ENCODE peak calls at places on chromosomes 11 and 22, in four cellular contexts. W, D, U and V are unnamed samples. For H3K4me1, the result is how much of the 10 kb centered on the place peaks cover.

GRCh38 chr22:25903294-25903693 is 161.3 kb downstream of the MYO18B start:
- DNase-seq in W (no peak), D (no peak), U (peak), V (peak)

GRCh38 chr11:43772733-43773132 is 92.2 kb downstream of the HSD17B12 start:
- DNase-seq in W (no peak), D (no peak), U (no peak), V (no peak)

GRCh38 chr11:16605440-16605970 is 132.9 kb upstream of the C11orf58 start:
- DNase-seq in W (peak), D (peak), U (peak), V (peak)

GRCh38 chr11:15775051-15775541 is 581.2 kb downstream of the SOX6 start:
- DNase-seq in W (no peak), D (peak), U (no peak), V (peak)

GRCh38 chr11:103112364-103112763 is 3.1 kb downstream of the DYNC2H1 start:
- DNase-seq in W (no peak), D (no peak), U (no peak), V (no peak)

GRCh38 chr22:35894464-35894878 is 134.2 kb downstream of the RBFOX2 start:
- DNase-seq in W (no peak), D (peak), U (no peak), V (no peak)

GRCh38 chr22:46858181-46858771 is 95.8 kb downstream of the TBC1D22A start:
- DNase-seq in W (no peak), D (no peak), U (no peak), V (no peak)

GRCh38 chr11:16293204-16293681 is 63.1 kb downstream of the SOX6 start:
- DNase-seq in W (no peak), D (no peak), U (no peak), V (peak)

GRCh38 chr22:19524170-19525115 is at the start of gene CLDN5:
- DNase-seq in W (no peak), D (peak), U (peak), V (no peak)

GRCh38 chr22:46078241-46079092 is 71.9 kb upstream of the PPARA start:
- DNase-seq in W (peak), D (peak), U (peak), V (no peak)

GRCh38 chr11:117816151-117816741 is 8.3 kb downstream of the FXYD2 start:
- DNase-seq in W (no peak), D (no peak), U (peak), V (peak)

GRCh38 chr22:32788884-32789624 is 12.5 kb upstream of the TIMP3 start:
- DNase-seq in W (no peak), D (no peak), U (no peak), V (no peak)

GRCh38 chr11:76048763-76049162 is 157.5 kb downstream of the WNT11 start:
- DNase-seq in W (no peak), D (no peak), U (peak), V (peak)

GRCh38 chr11:117600976-117601708 is 195.9 kb downstream of the DSCAML1 start:
- DNase-seq in W (no peak), D (no peak), U (no peak), V (no peak)

GRCh38 chr11:65316311-65316978 is 1.8 kb downstream of the CDC42EP2 start:
- DNase-seq in W (peak), D (peak), U (no peak), V (peak)

GRCh38 chr11:122517403-122518379 is 137.8 kb upstream of the UBASH3B start:
- DNase-seq in W (no peak), D (no peak), U (peak), V (no peak)

GRCh38 chr11:126646701-126647209 is 291.3 kb downstream of the ST3GAL4 start:
- DNase-seq in W (no peak), D (no peak), U (no peak), V (no peak)

GRCh38 chr11:114302663-114303062 is 6.5 kb downstream of the NNMT start:
- DNase-seq in W (no peak), D (no peak), U (no peak), V (no peak)
- H3K4me3 ChIP-seq in W (no peak), D (no peak), U (no peak), V (no peak)

GRCh38 chr11:19864141-19865120 is 151.8 kb downstream of the NAV2 start:
- DNase-seq in W (no peak), D (no peak), U (no peak), V (peak)
- H3K4me1 ChIP-seq in W (under half), D (half or more), U (under half), V (under half)

GRCh38 chr11:61828379-61828628 is 204 bp downstream of the FADS2 start:
- DNase-seq in W (no peak), D (no peak), U (no peak), V (no peak)
- H3K4me3 ChIP-seq in W (peak), D (peak), U (peak), V (peak)

DNA sequence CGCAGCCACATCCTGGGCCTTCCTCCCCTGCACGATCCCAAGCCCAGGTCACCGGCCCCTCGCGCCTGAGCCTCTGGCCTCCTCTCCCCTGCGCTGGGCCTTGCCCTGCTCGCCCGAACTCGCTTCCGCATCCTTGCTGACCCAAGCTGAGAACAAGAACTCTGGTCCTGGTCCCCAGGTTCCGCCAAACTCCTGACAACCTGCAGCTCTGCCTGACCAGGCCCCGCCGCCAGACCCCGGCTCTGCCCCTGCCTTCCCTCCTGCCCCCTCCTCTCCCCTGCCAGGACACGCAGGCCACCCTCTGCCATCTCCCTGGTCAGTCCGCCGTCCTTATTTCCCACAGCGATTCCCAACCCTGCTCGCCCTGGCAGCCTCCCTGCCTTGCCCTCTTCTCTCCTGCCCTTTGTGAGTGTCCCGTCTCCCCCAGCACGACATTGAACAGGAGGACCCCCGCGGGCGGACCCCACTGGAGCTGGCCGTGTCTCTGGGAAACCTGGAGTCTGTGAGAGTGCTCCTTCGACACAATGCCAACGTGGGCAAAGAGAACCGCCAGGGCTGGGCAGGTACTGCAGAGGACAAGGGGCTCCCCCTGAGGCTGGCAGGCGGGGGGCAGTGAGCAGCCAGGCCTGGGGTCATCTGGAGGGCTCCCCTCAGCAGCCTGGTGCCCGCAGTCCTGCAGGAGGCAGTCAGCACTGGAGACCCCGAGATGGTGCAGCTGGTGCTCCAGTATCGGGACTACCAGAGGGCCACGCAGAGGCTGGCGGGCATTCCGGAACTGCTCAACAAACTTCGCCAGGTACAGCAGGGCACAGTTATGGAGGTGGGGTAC is 762 bp downstream of the ANKRD13D start:
- DNase-seq in W (no peak), D (no peak), U (no peak), V (no peak)
- H3K4me1 ChIP-seq in W (half or more), D (under half), U (under half), V (under half)